ENCODE peak calls at places on chromosomes 11 and 22, in nine cellular contexts. T, F, H, C, E, D, R, Y and X are unnamed samples.

GRCh38 chr22:19877626-19878339 is 23.1 kb upstream of the GNB1L start:
- DNase-seq in T (no peak), F (no peak), H (no peak), C (no peak), E (no peak), D (no peak), R (no peak), Y (peak; percentile 58), X (no peak)

GRCh38 chr11:130816516-130816915 is 99.8 kb downstream of the SNX19 start:
- DNase-seq in T (no peak), F (no peak), H (no peak), C (no peak), E (no peak), D (no peak), R (no peak), Y (no peak), X (no peak)

GRCh38 chr22:32331918-32332725 is 25.5 kb upstream of the RFPL3 start:
- DNase-seq in T (no peak), F (no peak), H (no peak), C (no peak), E (no peak), D (no peak), R (no peak), Y (no peak), X (no peak)

GRCh38 chr11:933002-933820 is 7.5 kb downstream of the AP2A2 start:
- DNase-seq in T (no peak), F (no peak), H (no peak), C (no peak), E (no peak), D (no peak), R (no peak), Y (no peak), X (no peak)

GRCh38 chr22:27903805-27904473 is 15.1 kb downstream of the PITPNB start:
- DNase-seq in T (no peak), F (no peak), H (no peak), C (no peak), E (no peak), D (no peak), R (no peak), Y (no peak), X (no peak)

GRCh38 chr11:2891901-2892214 is 6.3 kb upstream of the CDKN1C start:
- DNase-seq in T (no peak), F (no peak), H (peak; percentile 21), C (no peak), E (no peak), D (no peak), R (no peak), Y (peak; percentile 30), X (no peak)

GRCh38 chr22:24585461-24585860 is 7.4 kb downstream of the LRRC75B start:
- DNase-seq in T (no peak), F (no peak), H (no peak), C (no peak), E (no peak), D (no peak), R (no peak), Y (no peak), X (no peak)

GRCh38 chr11:112318193-112318592 is 57.5 kb upstream of the PLET1 start:
- DNase-seq in T (no peak), F (no peak), H (no peak), C (no peak), E (no peak), D (peak; percentile 93), R (no peak), Y (peak; percentile 96), X (no peak)

GRCh38 chr11:86061483-86061882 is 7.4 kb downstream of the PICALM start:
- DNase-seq in T (no peak), F (no peak), H (no peak), C (no peak), E (no peak), D (no peak), R (no peak), Y (no peak), X (no peak)

GRCh38 chr22:21726650-21727049 is 8.9 kb downstream of the YPEL1 start:
- DNase-seq in T (no peak), F (peak; percentile 39), H (no peak), C (peak; percentile 67), E (peak; percentile 50), D (peak; percentile 52), R (no peak), Y (no peak), X (no peak)

GRCh38 chr11:63795066-63795465 is 18.2 kb upstream of the SPINDOC start:
- DNase-seq in T (no peak), F (no peak), H (no peak), C (no peak), E (no peak), D (no peak), R (no peak), Y (no peak), X (no peak)

GRCh38 chr11:130611791-130612251 is 163.4 kb downstream of the ADAMTS15 start:
- DNase-seq in T (no peak), F (no peak), H (no peak), C (no peak), E (no peak), D (peak; percentile 81), R (no peak), Y (peak; percentile 88), X (no peak)

GRCh38 chr11:44285756-44286155 is 24.2 kb downstream of the ALX4 start:
- DNase-seq in T (no peak), F (no peak), H (no peak), C (no peak), E (no peak), D (no peak), R (no peak), Y (peak; percentile 10), X (no peak)

GRCh38 chr22:35630891-35631290 is 13.8 kb upstream of the MB start:
- DNase-seq in T (no peak), F (no peak), H (no peak), C (no peak), E (no peak), D (no peak), R (no peak), Y (no peak), X (no peak)

GRCh38 chr11:27610287-27610686 is 90.0 kb downstream of the BDNF start:
- DNase-seq in T (no peak), F (no peak), H (no peak), C (no peak), E (no peak), D (no peak), R (no peak), Y (no peak), X (no peak)

GRCh38 chr11:72349616-72350218 is 84.6 kb downstream of the CLPB start:
- DNase-seq in T (no peak), F (no peak), H (peak; percentile 44), C (no peak), E (no peak), D (no peak), R (no peak), Y (no peak), X (peak; percentile 76)

GRCh38 chr11:19777032-19777341 is 64.3 kb downstream of the NAV2 start:
- DNase-seq in T (no peak), F (peak; percentile 18), H (peak; percentile 48), C (no peak), E (no peak), D (no peak), R (no peak), Y (no peak), X (no peak)

GRCh38 chr11:122803306-122803705 is 35.0 kb upstream of the CRTAM start:
- DNase-seq in T (no peak), F (no peak), H (no peak), C (no peak), E (no peak), D (peak; percentile 100), R (no peak), Y (peak; percentile 79), X (no peak)